ENCODE peak calls at places on chromosomes 16 and 17, in eight cellular contexts. N is psoas muscle; O is OCI-LY7; L is CD8-positive, alpha-beta T cell; T is neural progenitor cell; H is thyroid gland; Y is testis; U is tibial nerve. V is an unnamed sample. For H3K4me1, the result is how much of the 10 kb centered on the place peaks cover.

GRCh38 chr16:25126820-25127232 is 15.3 kb downstream of the LCMT1 start:
- DNase-seq in N (no peak), O (peak), L (no peak), T (no peak), H (no peak), Y (no peak), U (no peak), V (no peak)

GRCh38 chr16:68246671-68247070 is 1.5 kb downstream of the PLA2G15 start:
- DNase-seq in N (peak), O (no peak), L (no peak), T (no peak), H (no peak), Y (no peak), U (no peak), V (no peak)

GRCh38 chr17:17701658-17702057 is 20.4 kb downstream of the RAI1 start:
- DNase-seq in N (no peak), O (no peak), L (no peak), T (no peak), H (no peak), Y (no peak), U (no peak), V (no peak)

GRCh38 chr16:79008036-79008868 is 592.3 kb downstream of the MAF start:
- DNase-seq in N (no peak), O (no peak), L (no peak), T (no peak), H (no peak), Y (no peak), U (no peak), V (no peak)

GRCh38 chr17:36500745-36501225 is 14.3 kb downstream of the ZNHIT3 start:
- DNase-seq in N (no peak), O (no peak), L (no peak), T (no peak), H (no peak), Y (no peak), U (no peak), V (no peak)

GRCh38 chr16:10729649-10730048 is 14.0 kb upstream of the NUBP1 start:
- DNase-seq in N (peak), O (no peak), L (no peak), T (peak), H (no peak), Y (peak), U (no peak), V (no peak)

GRCh38 chr16:67451704-67452435 is 20.9 kb downstream of the HSD11B2 start:
- DNase-seq in N (peak), O (no peak), L (no peak), T (no peak), H (peak), Y (no peak), U (no peak), V (peak)

GRCh38 chr17:48494335-48494734 is 36.5 kb downstream of the HOXB1 start:
- DNase-seq in N (no peak), O (no peak), L (no peak), T (no peak), H (no peak), Y (no peak), U (no peak), V (no peak)

GRCh38 chr16:90043526-90043925 is 24.3 kb upstream of the DBNDD1 start:
- DNase-seq in N (peak), O (no peak), L (no peak), T (no peak), H (no peak), Y (no peak), U (no peak), V (no peak)

GRCh38 chr16:73418051-73418450 is 370.1 kb upstream of the ZFHX3 start:
- DNase-seq in N (no peak), O (no peak), L (no peak), T (no peak), H (no peak), Y (no peak), U (no peak), V (no peak)

GRCh38 chr17:39863244-39863917 is 731 bp downstream of the IKZF3 start:
- DNase-seq in N (no peak), O (peak), L (no peak), T (no peak), H (no peak), Y (no peak), U (no peak), V (no peak)

GRCh38 chr16:57824880-57825279 is 22.6 kb upstream of the KIFC3 start:
- DNase-seq in N (no peak), O (no peak), L (no peak), T (no peak), H (peak), Y (no peak), U (no peak), V (no peak)
- H3K4me1 ChIP-seq in N (under half), O (under half), L (under half), T (under half), H (half or more), Y (under half), U (under half), V (under half)

DNA sequence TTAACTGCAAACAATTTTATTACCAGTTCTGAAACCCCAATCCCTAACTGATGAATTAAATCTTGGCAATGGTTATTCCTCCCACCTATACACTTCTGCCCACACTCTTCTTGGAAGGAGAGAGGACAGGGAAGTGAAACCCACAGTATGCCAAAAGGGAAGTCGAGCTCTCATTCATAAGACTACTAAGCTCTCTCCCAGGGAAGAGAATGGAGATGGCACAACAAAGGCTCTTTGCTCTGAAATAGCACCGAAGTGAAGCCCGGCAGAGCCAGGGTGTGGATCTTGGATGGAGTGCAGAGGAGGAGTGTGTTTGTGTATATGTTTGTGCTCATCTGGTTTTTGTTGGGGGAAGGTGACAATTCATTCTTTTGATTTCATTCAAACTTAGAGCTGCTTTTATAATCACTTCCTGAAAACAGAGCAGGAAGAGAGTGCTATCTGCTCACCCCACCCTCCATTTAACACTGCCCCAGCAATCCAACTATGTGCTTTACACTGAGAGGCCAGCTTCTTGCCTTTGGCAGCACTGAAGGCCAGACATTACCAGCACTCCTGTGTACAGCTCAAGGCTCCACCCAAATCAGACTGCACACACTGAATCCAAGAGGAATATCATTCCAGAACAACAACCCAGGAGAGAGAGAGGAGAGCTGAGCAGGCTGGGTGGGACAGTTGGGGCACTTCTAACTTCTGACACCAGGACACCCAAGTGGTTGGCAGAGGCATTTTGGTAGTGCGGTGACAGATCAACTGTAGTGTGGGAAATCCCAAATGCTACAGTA is 68.8 kb downstream of the HIC1 start:
- DNase-seq in N (no peak), O (peak), L (no peak), T (peak), H (no peak), Y (peak), U (no peak), V (no peak)
- TF ChIP-seq CTCF in N (no peak), O (no peak), L (no peak), T (no peak), H (no peak), Y (no peak), U (no peak), V (no peak)

GRCh38 chr17:7575481-7575883 is 4.0 kb upstream of the CD68 start:
- DNase-seq in N (no peak), O (no peak), L (no peak), T (no peak), H (no peak), Y (no peak), U (no peak), V (no peak)
- H3K4me1 ChIP-seq in N (under half), O (half or more), L (under half), T (under half), H (under half), Y (under half), U (under half), V (half or more)

DNA sequence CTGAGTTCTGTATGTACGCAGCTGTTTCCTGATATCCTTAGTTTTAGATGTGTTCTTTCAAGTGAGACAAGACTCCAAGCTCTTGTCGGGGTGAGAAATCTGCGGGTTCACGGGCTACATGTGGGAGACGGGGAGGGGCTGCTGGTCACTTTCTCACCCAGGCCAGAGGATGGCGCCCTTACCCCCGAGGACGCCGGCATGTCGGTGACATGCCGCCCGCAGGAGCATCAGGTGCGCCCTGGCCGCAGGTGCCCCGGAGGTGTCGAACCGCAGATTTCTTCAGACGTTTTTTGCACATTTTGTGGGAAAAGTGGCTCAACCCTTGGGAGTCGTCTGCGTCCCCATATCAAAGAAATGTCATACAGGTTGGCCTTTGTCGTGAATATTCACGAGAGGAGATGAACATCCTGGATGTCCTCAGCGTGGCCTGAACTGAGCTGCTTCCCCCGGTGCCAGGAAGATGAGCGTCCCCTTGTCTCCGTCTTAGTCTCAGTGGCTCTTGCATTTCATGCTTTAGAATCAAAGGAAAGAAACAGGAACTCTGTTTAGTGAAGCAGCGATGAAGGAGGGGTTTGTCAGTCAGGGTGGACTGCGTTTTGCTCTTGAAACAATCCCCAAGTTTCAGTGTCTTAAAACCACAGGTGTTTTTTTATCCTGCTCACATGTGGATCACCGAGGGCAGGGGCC is 75.3 kb upstream of the ZNF750 start:
- DNase-seq in N (no peak), O (peak), L (no peak), T (no peak), H (no peak), Y (no peak), U (no peak), V (no peak)
- TF ChIP-seq CTCF in N (no peak), O (peak), L (no peak), T (peak), H (no peak), Y (no peak), U (no peak), V (no peak)

V was measured in stomach.